ENCODE peak calls at places on chromosomes 16 and 17, in seven cellular contexts. H is neural progenitor cell, V is PC-9, B is keratinocyte, W is left ventricle myocardium inferior, F is upper lobe of right lung, N is transverse colon. P is an unnamed sample.

GRCh38 chr16:67782567-67783352 is 23.6 kb downstream of the RANBP10 start:
- DNase-seq in V (no peak), W (no peak), B (no peak), N (no peak), H (no peak), F (no peak), P (no peak)

GRCh38 chr17:78817123-78817522 is 23.5 kb downstream of the USP36 start:
- DNase-seq in F (no peak), B (no peak), N (no peak), H (no peak), V (no peak), W (no peak), P (no peak)

GRCh38 chr17:57988301-57989010 is 402 bp upstream of the VEZF1 start:
- DNase-seq in V (peak; percentile 65), F (peak; percentile 89), H (no peak), B (no peak), N (peak; percentile 77), W (peak; percentile 82), P (peak; percentile 80)

GRCh38 chr16:53515259-53515658 is 12.2 kb upstream of the AKTIP start:
- DNase-seq in H (no peak), B (no peak), V (no peak), N (no peak), W (no peak), F (no peak), P (no peak)

GRCh38 chr17:67059372-67059771 is 15.0 kb downstream of the CACNG1 start:
- DNase-seq in F (no peak), N (no peak), B (no peak), H (no peak), W (no peak), V (no peak), P (no peak)

GRCh38 chr16:87317766-87318121 is 552 bp upstream of the C16orf95 start:
- DNase-seq in B (no peak), N (peak; percentile 73), H (no peak), F (peak; percentile 80), W (peak; percentile 34), V (no peak), P (peak; percentile 49)

GRCh38 chr16:73369841-73370240 is 321.9 kb upstream of the ZFHX3 start:
- DNase-seq in V (no peak), F (no peak), N (no peak), W (no peak), H (no peak), B (no peak), P (no peak)

GRCh38 chr17:550776-551175 is 163.9 kb downstream of the VPS53 start:
- DNase-seq in W (no peak), H (no peak), F (no peak), N (no peak), V (no peak), B (no peak), P (no peak)

GRCh38 chr17:75271955-75272847 is 1.2 kb upstream of the MIF4GD start:
- DNase-seq in B (no peak), W (peak; percentile 71), V (no peak), F (no peak), N (no peak), H (no peak), P (no peak)

GRCh38 chr17:71870546-71870862 is 250.3 kb upstream of the SOX9 start:
- DNase-seq in H (peak; percentile 47), N (no peak), F (no peak), W (no peak), B (no peak), V (no peak), P (no peak)

GRCh38 chr17:17836818-17837379 is at the start of gene SREBF1:
- DNase-seq in V (peak; percentile 72), W (peak; percentile 69), N (peak; percentile 73), F (peak; percentile 85), B (no peak), H (peak; percentile 94), P (peak; percentile 84)

GRCh38 chr17:36934759-36935630 is 2.3 kb upstream of the LHX1 start:
- DNase-seq in N (no peak), W (no peak), F (peak; percentile 64), V (no peak), B (no peak), H (peak; percentile 85), P (no peak)

GRCh38 chr16:70692130-70692470 is 6.2 kb upstream of the MTSS2 start:
- DNase-seq in F (no peak), H (no peak), W (no peak), N (no peak), V (no peak), B (no peak), P (no peak)

GRCh38 chr16:57265850-57266530 is 18.5 kb downstream of the PLLP start:
- DNase-seq in B (no peak), F (peak; percentile 93), N (peak; percentile 82), H (peak; percentile 34), W (peak; percentile 81), V (peak; percentile 75), P (peak; percentile 51)

GRCh38 chr17:3015890-3016289 is 47.5 kb downstream of the OR1D5 start:
- DNase-seq in V (no peak), W (no peak), N (no peak), F (no peak), B (no peak), H (no peak), P (no peak)

GRCh38 chr16:2009302-2009711 is 314 bp downstream of the ZNF598 start:
- DNase-seq in W (peak; percentile 22), N (no peak), F (no peak), B (no peak), H (no peak), V (no peak), P (peak; percentile 52)

GRCh38 chr16:4944333-4945281 is 7.7 kb upstream of the PPL start:
- DNase-seq in N (peak; percentile 84), V (peak; percentile 100), B (peak; percentile 92), W (peak; percentile 82), F (peak; percentile 95), H (no peak), P (peak; percentile 66)

GRCh38 chr16:1379054-1379862 is 27.5 kb downstream of the GNPTG start:
- DNase-seq in F (peak; percentile 89), W (peak; percentile 88), V (peak; percentile 84), B (peak; percentile 13), H (peak; percentile 92), N (peak; percentile 72), P (peak; percentile 95)

GRCh38 chr16:89063768-89064320 is 29.8 kb upstream of the ACSF3 start:
- DNase-seq in B (no peak), H (no peak), N (no peak), F (no peak), V (no peak), W (no peak), P (no peak)

GRCh38 chr17:39813631-39814030 is 50.5 kb downstream of the IKZF3 start:
- DNase-seq in N (no peak), H (no peak), B (no peak), W (no peak), F (no peak), V (no peak), P (no peak)

GRCh38 chr17:78600181-78600651 is 23.0 kb upstream of the DNAH17 start:
- DNase-seq in F (no peak), H (no peak), W (no peak), V (no peak), N (no peak), B (no peak), P (peak; percentile 31)

GRCh38 chr16:81796585-81797346 is 17.7 kb downstream of the PLCG2 start:
- DNase-seq in N (no peak), F (no peak), B (peak; percentile 19), H (no peak), V (no peak), W (no peak), P (no peak)

GRCh38 chr16:85718682-85719081 is 29.9 kb upstream of the GINS2 start:
- DNase-seq in H (peak; percentile 59), V (no peak), N (peak; percentile 28), B (no peak), W (no peak), F (no peak), P (no peak)

GRCh38 chr17:78844301-78845005 is 3.8 kb upstream of the USP36 start:
- DNase-seq in N (no peak), F (no peak), W (no peak), B (no peak), V (no peak), H (no peak), P (no peak)

GRCh38 chr16:89410794-89411309 is 79.5 kb downstream of the ANKRD11 start:
- DNase-seq in N (peak; percentile 40), B (no peak), V (no peak), W (peak; percentile 55), H (no peak), F (peak; percentile 83), P (peak; percentile 94)

GRCh38 chr17:5584971-5585794 is 874 bp upstream of the NLRP1 start:
- DNase-seq in B (peak; percentile 91), H (no peak), W (peak; percentile 26), F (no peak), V (no peak), N (no peak), P (no peak)

GRCh38 chr17:58382885-58383248 is 30.9 kb upstream of the SUPT4H1 start:
- DNase-seq in F (no peak), W (no peak), H (no peak), N (no peak), B (no peak), V (no peak), P (no peak)

GRCh38 chr17:77266891-77267341 is 126.1 kb downstream of the SEC14L1 start:
- DNase-seq in W (no peak), V (no peak), N (no peak), F (no peak), B (no peak), H (peak; percentile 58), P (no peak)

DNA sequence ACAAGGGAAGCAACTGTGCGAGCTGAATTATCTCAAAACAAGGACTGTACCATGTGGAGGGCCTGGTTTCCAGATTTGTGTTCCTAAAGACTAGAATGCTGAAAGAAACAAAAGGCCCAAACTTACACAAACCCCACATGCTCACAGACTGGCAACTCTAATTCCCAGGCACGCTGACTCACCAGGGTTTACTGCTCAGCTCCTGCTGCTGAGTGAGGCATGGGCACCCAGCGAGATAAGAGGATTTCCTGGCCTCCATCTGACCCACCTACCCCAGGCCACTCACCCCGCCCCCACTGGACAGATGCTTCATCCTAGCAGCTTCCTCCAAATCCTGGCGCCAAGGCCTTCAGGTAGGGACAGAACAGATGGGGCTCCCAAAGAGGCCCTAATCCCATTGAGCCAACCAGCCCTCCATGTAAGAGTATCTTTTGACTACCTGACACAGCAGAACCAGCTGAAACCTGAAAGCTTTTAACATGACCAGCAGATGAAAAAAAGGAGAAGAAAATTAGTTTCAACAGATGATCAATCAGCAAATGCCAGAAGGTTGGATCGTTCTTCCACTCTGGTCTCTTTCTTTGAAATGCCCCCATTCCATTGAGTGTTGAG is 33.9 kb downstream of the DCUN1D3 start:
- DNase-seq in B (peak; percentile 69), N (peak; percentile 17), W (no peak), V (peak; percentile 70), F (no peak), H (peak; percentile 78), P (no peak)
- H3K27ac ChIP-seq in B (peak overlapping the region; percentile 99), N (peak overlapping the region; percentile 66), W (peak overlapping the region; percentile 83), V (peak overlapping the region; percentile 73), F (peak overlapping the region; percentile 53), H (peak overlapping the region; percentile 70), P (no peak overlapping the region)

GRCh38 chr17:34357398-34357797 is 1.1 kb downstream of the CCL13 start:
- DNase-seq in N (no peak), H (no peak), B (no peak), V (no peak), W (no peak), F (no peak), P (no peak)
- TF ChIP-seq CTCF in N (no peak), H (no peak), B (peak; percentile 15), V (no peak), W (no peak), F (no peak), P (no peak)

GRCh38 chr17:80246266-80246681 is 14.4 kb upstream of the RNF213 start:
- DNase-seq in N (no peak), B (no peak), W (no peak), V (no peak), F (no peak), H (no peak), P (no peak)
- H3K4me3 ChIP-seq in N (no peak overlapping the region), B (no peak overlapping the region), W (no peak overlapping the region), V (no peak overlapping the region), F (no peak overlapping the region), H (no peak overlapping the region), P (no peak overlapping the region)

GRCh38 chr16:84550096-84550495 is 45.6 kb upstream of the MEAK7 start:
- DNase-seq in V (no peak), W (no peak), B (no peak), H (no peak), N (no peak), F (no peak), P (no peak)
- H3K27ac ChIP-seq in V (no peak overlapping the region), W (no peak overlapping the region), B (no peak overlapping the region), H (no peak overlapping the region), N (peak overlapping the region; percentile 57), F (no peak overlapping the region), P (no peak overlapping the region)